ENCODE peak calls at places on chromosomes 16 and 17, in four cellular contexts. K is H1, J is hepatocyte, Z is H9. N is an unnamed sample.

GRCh38 chr16:67516296-67517177 is 12.1 kb upstream of the RIPOR1 start:
- DNase-seq in K (no peak), J (peak), Z (no peak), N (peak)

GRCh38 chr16:546909-547770 is 13.1 kb upstream of the PRR35 start:
- DNase-seq in K (no peak), J (peak), Z (peak), N (peak)

GRCh38 chr16:2470603-2471015 is 488 bp upstream of the NTN3 start:
- DNase-seq in K (no peak), J (no peak), Z (no peak), N (no peak)

GRCh38 chr16:89922884-89923639 is at the start of gene TUBB3:
- DNase-seq in K (no peak), J (peak), Z (peak), N (peak)

GRCh38 chr17:5241861-5242671 is 7.4 kb upstream of the SCIMP start:
- DNase-seq in K (no peak), J (peak), Z (no peak), N (peak)

GRCh38 chr17:2309338-2310143 is 5.8 kb downstream of the SRR start:
- DNase-seq in K (no peak), J (peak), Z (no peak), N (no peak)

GRCh38 chr16:67857547-67858233 is 10.2 kb upstream of the CENPT start:
- DNase-seq in K (no peak), J (peak), Z (peak), N (peak)

GRCh38 chr16:58290861-58291260 is 4.0 kb downstream of the PRSS54 start:
- DNase-seq in K (no peak), J (no peak), Z (no peak), N (no peak)

GRCh38 chr16:64375386-64375980 is 746.4 kb downstream of the CDH11 start:
- DNase-seq in K (no peak), J (no peak), Z (no peak), N (no peak)

GRCh38 chr16:75351183-75351582 is 82.1 kb downstream of the CFDP1 start:
- DNase-seq in K (no peak), J (no peak), Z (no peak), N (peak)

GRCh38 chr17:54901230-54901847 is 687 bp downstream of the TOM1L1 start:
- DNase-seq in K (no peak), J (peak), Z (peak), N (no peak)

GRCh38 chr16:9053006-9053601 is 38.3 kb upstream of the HAPSTR1 start:
- DNase-seq in K (peak), J (peak), Z (peak), N (peak)

GRCh38 chr17:43219001-43219400 is 7.3 kb downstream of the TMEM106A start:
- DNase-seq in K (no peak), J (no peak), Z (no peak), N (no peak)

GRCh38 chr16:81616321-81617020 is 162.6 kb upstream of the PLCG2 start:
- DNase-seq in K (no peak), J (peak), Z (peak), N (peak)

GRCh38 chr17:4433515-4434031 is at the start of gene SPNS3:
- DNase-seq in K (no peak), J (no peak), Z (no peak), N (no peak)

GRCh38 chr16:14386115-14386514 is 243.9 kb downstream of the PARN start:
- DNase-seq in K (no peak), J (no peak), Z (no peak), N (no peak)

GRCh38 chr17:16877102-16877501 is 94.8 kb downstream of the TNFRSF13B start:
- DNase-seq in K (no peak), J (no peak), Z (no peak), N (no peak)

GRCh38 chr16:78775161-78775561 is 675.7 kb downstream of the WWOX start:
- DNase-seq in K (no peak), J (no peak), Z (no peak), N (no peak)

GRCh38 chr17:62827722-62828498 is 19.8 kb upstream of the MARCHF10 start:
- DNase-seq in K (no peak), J (peak), Z (no peak), N (peak)

GRCh38 chr17:68356520-68356919 is 65.2 kb downstream of the ARSG start:
- DNase-seq in K (no peak), J (no peak), Z (no peak), N (no peak)

GRCh38 chr16:12503201-12503600 is 300.5 kb downstream of the CPPED1 start:
- DNase-seq in K (no peak), J (no peak), Z (no peak), N (no peak)

GRCh38 chr17:75093543-75094158 is 5.9 kb downstream of the SLC16A5 start:
- DNase-seq in K (no peak), J (no peak), Z (no peak), N (no peak)

GRCh38 chr16:14202697-14203096 is 131.6 kb downstream of the MRTFB start:
- DNase-seq in K (no peak), J (peak), Z (no peak), N (peak)

GRCh38 chr17:44086364-44087311 is 16.1 kb downstream of the G6PC3 start:
- DNase-seq in K (no peak), J (peak), Z (peak), N (peak)

GRCh38 chr16:24315343-24315742 is 59.2 kb downstream of the CACNG3 start:
- DNase-seq in K (no peak), J (no peak), Z (no peak), N (no peak)

GRCh38 chr17:44002141-44002848 is 2.1 kb upstream of the NAGS start:
- DNase-seq in K (no peak), J (no peak), Z (no peak), N (peak)

GRCh38 chr16:68298907-68299515 is 11.7 kb downstream of the SLC7A6OS start:
- DNase-seq in K (no peak), J (peak), Z (no peak), N (no peak)

GRCh38 chr16:11136600-11136999 is 119.4 kb downstream of the SOCS1 start:
- DNase-seq in K (no peak), J (no peak), Z (peak), N (peak)

GRCh38 chr17:51427259-51428255 is 167.2 kb downstream of the UTP18 start:
- DNase-seq in K (no peak), J (no peak), Z (no peak), N (no peak)

GRCh38 chr16:82995927-82996441 is 369.2 kb downstream of the CDH13 start:
- DNase-seq in K (no peak), J (peak), Z (no peak), N (peak)

GRCh38 chr17:75970011-75970523 is 8.9 kb downstream of the ACOX1 start:
- DNase-seq in K (no peak), J (no peak), Z (no peak), N (peak)

GRCh38 chr16:11052080-11052808 is 107.9 kb downstream of the CLEC16A start:
- DNase-seq in K (no peak), J (no peak), Z (no peak), N (no peak)

GRCh38 chr16:70396209-70396904 is 42.5 kb downstream of the ST3GAL2 start:
- DNase-seq in K (no peak), J (peak), Z (no peak), N (no peak)

GRCh38 chr16:12054396-12054795 is 77.9 kb downstream of the SNX29 start:
- DNase-seq in K (no peak), J (no peak), Z (no peak), N (no peak)

GRCh38 chr16:54171855-54172537 is 114.6 kb downstream of the IRX3 start:
- DNase-seq in K (no peak), J (peak), Z (no peak), N (no peak)

GRCh38 chr17:55318715-55319487 is 54.1 kb downstream of the HLF start:
- DNase-seq in K (no peak), J (no peak), Z (no peak), N (no peak)

GRCh38 chr16:88005968-88006367 is 54.7 kb downstream of the BANP start:
- DNase-seq in K (no peak), J (no peak), Z (no peak), N (no peak)

GRCh38 chr16:70590722-70591438 is 55.5 kb upstream of the IL34 start:
- DNase-seq in K (no peak), J (no peak), Z (no peak), N (no peak)

GRCh38 chr17:45052052-45052772 is 780 bp upstream of the DCAKD start:
- DNase-seq in K (no peak), J (peak), Z (peak), N (peak)

GRCh38 chr17:1229354-1229890 is 40.8 kb upstream of the BHLHA9 start:
- DNase-seq in K (no peak), J (peak), Z (peak), N (no peak)
- H2AFZ ChIP-seq in K (no peak), J (peak), Z (no peak), N (peak)

DNA sequence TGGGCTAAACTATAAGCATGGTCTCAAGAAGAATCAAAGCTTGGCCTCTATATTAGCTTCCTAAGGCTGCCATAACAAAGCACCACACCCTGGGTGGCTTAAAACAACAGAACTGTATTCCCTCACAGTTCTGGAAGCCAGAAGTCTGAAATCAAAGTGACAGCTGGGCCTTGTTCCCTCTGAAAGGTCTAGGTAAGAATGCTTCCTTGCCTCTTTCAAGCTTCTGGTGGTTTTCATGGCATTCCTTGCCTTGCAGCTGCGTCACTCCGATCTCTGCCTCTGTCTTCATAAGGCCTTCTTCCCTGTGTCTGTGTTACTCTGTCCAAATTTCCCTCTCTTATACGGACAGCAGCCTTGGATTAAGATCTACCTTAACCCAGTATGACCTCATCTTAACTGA is 89.9 kb upstream of the CES5A start:
- DNase-seq in K (no peak), J (no peak), Z (no peak), N (no peak)
- H2AFZ ChIP-seq in K (peak), J (no peak), Z (no peak), N (no peak)

GRCh38 chr17:81048827-81049371 is 13.9 kb downstream of the BAIAP2 start:
- DNase-seq in K (no peak), J (no peak), Z (no peak), N (no peak)

GRCh38 chr17:81046770-81047359 is 11.9 kb downstream of the BAIAP2 start:
- DNase-seq in K (no peak), J (no peak), Z (no peak), N (no peak)

GRCh38 chr17:81049973-81050551 is 15.1 kb downstream of the BAIAP2 start:
- DNase-seq in K (no peak), J (no peak), Z (peak), N (no peak)

GRCh38 chr17:81050645-81051625 is 16.0 kb downstream of the BAIAP2 start:
- DNase-seq in K (no peak), J (no peak), Z (no peak), N (no peak)

GRCh38 chr17:81049372-81049911 is 14.5 kb downstream of the BAIAP2 start:
- DNase-seq in K (no peak), J (no peak), Z (no peak), N (no peak)
- H2AFZ ChIP-seq in K (no peak), J (no peak), Z (no peak), N (no peak)

DNA sequence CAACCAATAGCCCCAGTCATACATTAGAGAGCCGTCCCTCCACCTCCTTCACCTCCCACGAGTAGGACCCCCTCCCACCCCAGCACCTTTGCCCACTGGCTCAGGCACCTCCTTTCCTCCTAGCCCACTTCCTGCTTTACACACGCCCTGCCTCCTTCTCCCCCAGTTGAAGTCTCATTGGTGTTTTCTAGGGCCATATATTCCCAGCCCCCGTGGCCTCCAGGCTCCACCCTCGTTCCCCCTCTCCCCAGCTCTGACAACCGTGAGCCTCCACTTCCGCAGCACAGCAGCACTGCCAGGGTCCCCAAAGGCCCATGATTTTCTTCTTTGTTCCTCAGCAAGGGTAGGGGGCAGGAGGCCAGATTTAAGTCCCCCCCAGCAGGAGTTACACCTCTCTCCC is 340.3 kb upstream of the TNRC6C start:
- DNase-seq in K (no peak), J (no peak), Z (no peak), N (no peak)
- H2AFZ ChIP-seq in K (peak), J (no peak), Z (no peak), N (no peak)